ENCODE peak calls at places on chromosomes 11 and 22, in four cellular contexts. S, H, O and X are unnamed samples.

GRCh38 chr22:37681556-37682049 is 4.5 kb upstream of the NOL12 start:
- DNase-seq in S (peak; percentile 67), H (peak; percentile 76), O (peak; percentile 76), X (peak; percentile 47)

GRCh38 chr11:129769059-129769458 is 46.6 kb upstream of the TMEM45B start:
- DNase-seq in S (no peak), H (no peak), O (no peak), X (no peak)

GRCh38 chr11:91981995-91982394 is 242.6 kb upstream of the FAT3 start:
- DNase-seq in S (peak; percentile 99), H (peak; percentile 58), O (peak; percentile 92), X (no peak)

GRCh38 chr11:44842219-44842618 is 108.5 kb downstream of the TP53I11 start:
- DNase-seq in S (peak; percentile 85), H (no peak), O (peak; percentile 42), X (peak; percentile 59)

GRCh38 chr22:47623740-47624103 is 861.3 kb downstream of the TBC1D22A start:
- DNase-seq in S (no peak), H (no peak), O (no peak), X (no peak)

GRCh38 chr11:45917286-45917622 is 423 bp downstream of the PEX16 start:
- DNase-seq in S (no peak), H (no peak), O (no peak), X (no peak)

GRCh38 chr11:95711945-95712221 is 77.7 kb downstream of the FAM76B start:
- DNase-seq in S (no peak), H (no peak), O (no peak), X (no peak)

GRCh38 chr22:32650553-32651345 is 150.8 kb upstream of the TIMP3 start:
- DNase-seq in S (peak; percentile 35), H (no peak), O (peak; percentile 43), X (no peak)

GRCh38 chr11:1421291-1421690 is 31.6 kb downstream of the BRSK2 start:
- DNase-seq in S (no peak), H (no peak), O (no peak), X (no peak)

GRCh38 chr11:8766043-8766992 is 83.7 kb downstream of the RPL27A start:
- DNase-seq in S (no peak), H (no peak), O (peak; percentile 59), X (no peak)